ENCODE peak calls at places on chromosomes 1 and 21, in four cellular contexts. F is endodermal cell, Z is heart left ventricle, Q is esophagus muscularis mucosa. Y is an unnamed sample.

GRCh38 chr1:63691672-63692425 is 82.0 kb upstream of the ROR1 start:
- DNase-seq in Q (no peak), F (peak; percentile 81), Z (no peak), Y (no peak)

GRCh38 chr1:38898653-38899230 is 17.4 kb upstream of the GJA9 start:
- DNase-seq in Z (no peak), Q (no peak), F (no peak), Y (no peak)

GRCh38 chr21:34812510-34813265 is 143.9 kb downstream of the CLIC6 start:
- DNase-seq in Z (no peak), Q (no peak), F (no peak), Y (no peak)

GRCh38 chr1:234065794-234066447 is 161.4 kb downstream of the SLC35F3 start:
- DNase-seq in F (peak; percentile 95), Z (peak; percentile 77), Q (no peak), Y (peak; percentile 80)

GRCh38 chr1:64537942-64538341 is 68.0 kb downstream of the CACHD1 start:
- DNase-seq in Z (no peak), Q (no peak), F (no peak), Y (no peak)

GRCh38 chr1:157404063-157404501 is 148.2 kb downstream of the FCRL5 start:
- DNase-seq in Z (no peak), Q (no peak), F (no peak), Y (no peak)

GRCh38 chr1:17008208-17008855 is 3.4 kb downstream of the ATP13A2 start:
- DNase-seq in Z (no peak), Q (no peak), F (no peak), Y (no peak)

GRCh38 chr1:163202833-163203451 is at the start of gene RGS5:
- DNase-seq in Z (no peak), Q (no peak), F (peak; percentile 87), Y (no peak)

GRCh38 chr1:88549536-88549935 is 134.5 kb upstream of the PKN2 start:
- DNase-seq in Q (no peak), Z (no peak), F (no peak), Y (no peak)

GRCh38 chr1:235206533-235207201 is 45.6 kb upstream of the RBM34 start:
- DNase-seq in Q (no peak), F (no peak), Z (no peak), Y (no peak)

GRCh38 chr1:45656573-45657226 is 29.6 kb downstream of the GPBP1L1 start:
- DNase-seq in Z (no peak), Q (no peak), F (no peak), Y (no peak)

GRCh38 chr1:150210741-150211140 is 25.2 kb downstream of the ANP32E start:
- DNase-seq in Q (no peak), Z (no peak), F (no peak), Y (no peak)

GRCh38 chr1:232293361-232293760 is 336.6 kb downstream of the SIPA1L2 start:
- DNase-seq in Q (no peak), Z (no peak), F (no peak), Y (no peak)

GRCh38 chr1:9538669-9539164 is 548 bp upstream of the SLC25A33 start:
- DNase-seq in F (no peak), Z (no peak), Q (no peak), Y (no peak)

GRCh38 chr1:225763815-225764548 is 13.6 kb upstream of the SRP9 start:
- DNase-seq in Q (no peak), F (no peak), Z (no peak), Y (peak; percentile 35)

GRCh38 chr1:47442844-47443529 is 5.1 kb downstream of the FOXD2 start:
- DNase-seq in F (peak; percentile 40), Q (no peak), Z (no peak), Y (no peak)

GRCh38 chr1:47444317-47444577 is 6.4 kb downstream of the FOXD2 start:
- DNase-seq in F (no peak), Q (no peak), Z (no peak), Y (no peak)

GRCh38 chr1:47443530-47444316 is 5.9 kb downstream of the FOXD2 start:
- DNase-seq in Q (no peak), F (peak; percentile 81), Z (no peak), Y (no peak)

GRCh38 chr1:47445823-47446567 is 8.2 kb downstream of the FOXD2 start:
- DNase-seq in Q (no peak), F (no peak), Z (no peak), Y (no peak)

GRCh38 chr1:47444578-47445465 is 7.0 kb downstream of the FOXD2 start:
- DNase-seq in F (peak; percentile 81), Q (no peak), Z (peak; percentile 71), Y (no peak)
- H3K4me3 ChIP-seq in F (peak overlapping the region; percentile 71), Q (peak overlapping the region; percentile 16), Z (peak overlapping the region; percentile 5), Y (no peak overlapping the region)

GRCh38 chr1:62436039-62436465 is 797 bp upstream of the USP1 start:
- DNase-seq in Q (peak; percentile 99), Z (peak; percentile 97), F (peak; percentile 99), Y (no peak)
- TF ChIP-seq CTCF in Q (no peak), Z (no peak), F (no peak), Y (no peak)

DNA sequence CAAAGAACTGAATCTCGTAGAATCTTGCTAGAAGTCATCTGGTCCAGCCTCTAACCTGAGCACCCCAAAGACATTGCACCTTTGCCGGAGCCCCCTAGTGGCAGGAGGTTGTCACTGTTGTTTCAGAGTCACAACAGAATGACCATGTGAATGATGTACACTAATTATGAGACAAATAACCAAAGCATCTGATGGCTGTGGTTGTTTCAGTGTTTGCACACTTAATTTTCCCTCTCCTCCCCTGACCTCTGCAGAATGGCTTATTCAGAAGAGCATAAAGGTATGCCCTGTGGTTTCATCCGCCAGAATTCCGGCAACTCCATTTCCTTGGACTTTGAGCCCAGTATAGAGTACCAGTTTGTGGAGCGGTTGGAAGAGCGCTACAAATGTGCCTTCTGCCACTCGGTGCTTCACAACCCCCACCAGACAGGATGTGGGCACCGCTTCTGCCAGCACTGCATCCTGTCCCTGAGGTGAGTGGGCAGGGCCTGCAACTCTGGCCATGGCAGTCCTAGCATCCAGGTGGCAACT is 26.4 kb downstream of the TRAF5 start:
- DNase-seq in F (peak; percentile 84), Q (no peak), Z (no peak), Y (peak; percentile 33)
- H3K27ac ChIP-seq in F (no peak overlapping the region), Q (no peak overlapping the region), Z (no peak overlapping the region), Y (no peak overlapping the region)

DNA sequence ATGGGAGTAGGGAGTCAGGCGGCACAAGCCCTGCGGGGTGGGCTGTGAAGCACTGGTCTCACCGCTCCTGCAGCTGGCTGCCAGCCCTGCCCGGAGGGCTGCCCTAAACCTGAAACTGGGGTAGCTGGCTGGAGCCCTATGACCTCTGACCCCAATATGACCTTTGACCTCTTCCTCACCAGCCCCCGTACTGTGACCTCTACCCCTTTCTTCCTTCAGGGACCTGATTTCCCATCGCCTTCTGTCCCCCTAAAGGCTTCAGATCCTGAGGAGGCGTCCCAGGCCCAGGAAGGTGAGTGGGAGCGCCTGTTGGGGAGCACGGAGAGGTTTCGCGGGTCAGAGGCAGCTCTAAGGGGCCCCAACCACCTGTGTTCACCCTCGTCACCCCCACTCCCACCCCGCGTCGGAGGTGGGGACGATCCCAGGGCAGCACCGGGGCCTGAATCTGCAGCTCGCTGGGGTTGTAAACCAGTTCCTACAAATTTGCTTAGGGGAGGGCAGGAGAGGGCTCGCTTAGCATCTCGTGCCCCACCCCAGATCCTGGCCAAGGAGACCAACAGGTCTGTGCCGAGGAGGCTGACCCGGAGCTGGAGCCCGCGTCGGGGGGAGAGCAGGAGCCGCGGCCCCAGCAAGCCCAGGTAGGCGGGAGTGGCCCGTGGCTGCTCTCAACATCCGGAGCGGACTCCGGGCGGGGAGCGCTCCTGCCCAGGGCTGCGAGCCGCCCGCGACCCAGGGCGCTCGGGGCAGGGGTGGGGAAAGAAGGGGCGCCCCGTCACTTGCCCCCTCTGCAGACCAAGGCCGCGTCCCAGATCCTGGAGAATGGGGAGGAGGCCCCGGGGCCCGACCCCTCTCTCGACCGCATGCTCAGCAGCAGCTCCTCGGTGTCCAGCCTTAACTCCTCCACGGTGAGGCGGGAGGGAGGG is 7.3 kb downstream of the SYTL1 start:
- DNase-seq in Q (no peak), Z (no peak), F (peak; percentile 92), Y (no peak)
- H3K4me3 ChIP-seq in Q (peak overlapping the region; percentile 56), Z (peak overlapping the region; percentile 46), F (peak overlapping the region; percentile 73), Y (peak overlapping the region; percentile 32)

GRCh38 chr1:33094486-33094885 is 13.5 kb downstream of the AZIN2 start:
- DNase-seq in Z (no peak), F (no peak), Q (no peak), Y (peak; percentile 33)

GRCh38 chr1:33094971-33095604 is 14.1 kb downstream of the AZIN2 start:
- DNase-seq in Z (no peak), Q (no peak), F (peak; percentile 93), Y (no peak)

GRCh38 chr1:33096358-33097005 is 15.5 kb downstream of the AZIN2 start:
- DNase-seq in Z (no peak), Q (no peak), F (no peak), Y (no peak)

GRCh38 chr1:33092438-33092837 is 11.5 kb downstream of the AZIN2 start:
- DNase-seq in Z (no peak), F (no peak), Q (no peak), Y (peak; percentile 24)

GRCh38 chr1:33093004-33093403 is 12.1 kb downstream of the AZIN2 start:
- DNase-seq in F (peak; percentile 73), Z (no peak), Q (no peak), Y (no peak)
- TF ChIP-seq CTCF in F (peak; percentile 35), Z (no peak), Q (no peak), Y (no peak)

GRCh38 chr1:247857986-247858356 is 984 bp downstream of the TRIM58 start:
- DNase-seq in Z (no peak), Q (no peak), F (no peak), Y (no peak)
- H3K27ac ChIP-seq in Z (no peak overlapping the region), Q (no peak overlapping the region), F (no peak overlapping the region), Y (no peak overlapping the region)

GRCh38 chr21:36698160-36699025 is 522 bp upstream of the SIM2 start:
- DNase-seq in Z (no peak), Q (no peak), F (peak; percentile 83), Y (no peak)

GRCh38 chr21:36695671-36696389 is 3.1 kb upstream of the SIM2 start:
- DNase-seq in Z (no peak), F (peak; percentile 86), Q (no peak), Y (no peak)

GRCh38 chr21:36696390-36696639 is 2.6 kb upstream of the SIM2 start:
- DNase-seq in Q (no peak), Z (no peak), F (peak; percentile 61), Y (no peak)

GRCh38 chr21:36697473-36698159 is 1.3 kb upstream of the SIM2 start:
- DNase-seq in Q (no peak), Z (no peak), F (peak; percentile 82), Y (peak; percentile 52)

DNA sequence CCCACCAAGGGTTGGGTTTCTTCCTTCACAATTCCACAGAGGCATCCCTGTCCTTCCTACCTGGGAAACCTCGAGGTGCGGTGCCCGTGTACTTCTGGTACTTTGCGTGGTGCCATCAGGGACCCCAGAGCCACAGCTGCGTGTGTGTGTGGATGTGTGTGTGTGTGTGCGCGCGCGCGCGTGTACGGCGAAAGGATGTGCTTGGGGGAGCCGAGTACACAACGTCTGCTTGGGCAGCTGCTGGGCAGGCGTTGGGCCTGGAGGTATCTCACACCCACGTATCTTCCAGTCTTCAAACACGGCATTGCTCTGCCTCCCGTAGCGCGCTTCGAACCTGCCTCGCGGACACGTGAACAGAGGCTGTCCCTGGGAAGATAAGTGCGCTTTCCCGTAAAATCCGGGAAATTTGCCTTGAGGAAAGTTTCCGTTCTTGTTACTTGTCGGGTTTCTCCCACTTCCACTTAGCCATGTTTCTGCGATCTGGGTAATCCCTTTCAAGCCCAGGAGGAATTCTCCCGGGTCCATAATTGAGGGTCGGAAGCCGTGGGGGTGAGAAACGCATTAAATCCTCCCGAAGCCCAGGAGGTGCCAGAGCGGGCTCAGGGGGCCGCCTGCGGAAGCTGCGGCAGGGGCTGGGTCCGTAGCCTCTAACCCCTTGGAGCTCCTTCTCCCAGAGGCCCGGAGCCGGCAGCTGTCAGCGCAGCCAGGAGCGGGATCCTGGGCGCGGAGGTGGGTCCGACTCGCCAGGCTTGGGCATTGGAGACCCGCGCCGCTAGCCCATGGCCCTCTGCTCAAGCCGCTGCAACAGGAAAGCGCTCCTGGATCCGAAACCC is 2.1 kb upstream of the SIM2 start:
- DNase-seq in F (peak; percentile 74), Q (no peak), Z (no peak), Y (no peak)
- H3K4me3 ChIP-seq in F (no peak overlapping the region), Q (no peak overlapping the region), Z (peak overlapping the region; percentile 24), Y (no peak overlapping the region)